ENCODE peak calls at places on chromosomes 16 and 17, in seven cellular contexts. B is GM20000, L is lung, D is Peyer's patch, S is epithelial cell of esophagus, F is AG10803, Z is tibial artery. A is an unnamed sample.

GRCh38 chr16:84266451-84266850 is 26.6 kb upstream of the KCNG4 start:
- DNase-seq in Z (no peak), S (peak), D (no peak), L (peak), B (peak), F (peak), A (peak)

GRCh38 chr17:45907720-45908395 is 13.5 kb downstream of the MAPT start:
- DNase-seq in L (no peak), D (no peak), F (no peak), S (no peak), Z (no peak), B (no peak), A (no peak)

GRCh38 chr17:55641559-55642160 is 81.0 kb downstream of the TMEM100 start:
- DNase-seq in D (no peak), B (peak), Z (peak), S (peak), F (peak), L (peak), A (peak)

GRCh38 chr17:37844158-37844976 is 79.8 kb upstream of the TBC1D3K start:
- DNase-seq in S (peak), Z (peak), F (peak), B (peak), D (peak), L (peak), A (no peak)

GRCh38 chr16:84448444-84448843 is 56.0 kb downstream of the MEAK7 start:
- DNase-seq in S (no peak), F (no peak), Z (no peak), L (no peak), D (peak), B (no peak), A (no peak)

GRCh38 chr17:50018909-50019308 is 23.9 kb upstream of the DLX3 start:
- DNase-seq in Z (no peak), L (no peak), S (peak), B (no peak), F (peak), D (no peak), A (no peak)

GRCh38 chr16:89150090-89150835 is 21.3 kb upstream of the CDH15 start:
- DNase-seq in L (no peak), S (peak), D (peak), Z (no peak), F (no peak), B (no peak), A (no peak)

GRCh38 chr17:71024172-71024571 is 854.8 kb downstream of the KCNJ2 start:
- DNase-seq in F (no peak), B (no peak), S (no peak), L (no peak), Z (no peak), D (no peak), A (no peak)

GRCh38 chr17:35166526-35166925 is 18.9 kb downstream of the UNC45B start:
- DNase-seq in Z (no peak), F (no peak), S (no peak), D (no peak), L (no peak), B (no peak), A (no peak)

GRCh38 chr17:40564195-40564882 is 933 bp downstream of the CCR7 start:
- DNase-seq in Z (no peak), B (no peak), L (no peak), S (no peak), D (peak), F (no peak), A (no peak)

GRCh38 chr16:81846105-81846504 is 67.0 kb downstream of the PLCG2 start:
- DNase-seq in D (no peak), S (peak), Z (no peak), B (no peak), L (no peak), F (no peak), A (no peak)

GRCh38 chr16:89510526-89510925 is 2.3 kb downstream of the SPG7 start:
- DNase-seq in L (no peak), F (no peak), B (no peak), D (no peak), Z (no peak), S (no peak), A (no peak)

GRCh38 chr16:70418274-70418992 is 20.5 kb downstream of the ST3GAL2 start:
- DNase-seq in S (no peak), L (no peak), Z (no peak), B (no peak), F (no peak), D (no peak), A (no peak)

GRCh38 chr17:9817086-9817485 is 4.8 kb downstream of the GSG1L2 start:
- DNase-seq in S (peak), B (no peak), D (no peak), Z (no peak), L (peak), F (peak), A (peak)

GRCh38 chr16:19884021-19884485 is 595 bp downstream of the GPRC5B start:
- DNase-seq in B (no peak), L (no peak), S (no peak), D (no peak), F (no peak), Z (no peak), A (no peak)

GRCh38 chr16:67676939-67677338 is 10.3 kb downstream of the C16orf86 start:
- DNase-seq in D (no peak), Z (no peak), L (no peak), B (no peak), S (no peak), F (no peak), A (no peak)

GRCh38 chr16:52554334-52554733 is 7.4 kb upstream of the TOX3 start:
- DNase-seq in D (no peak), F (no peak), B (no peak), S (no peak), Z (no peak), L (no peak), A (no peak)

GRCh38 chr17:6986676-6987075 is 9.2 kb upstream of the ALOX12 start:
- DNase-seq in Z (no peak), D (no peak), F (no peak), L (no peak), B (no peak), S (no peak), A (no peak)

GRCh38 chr16:80656161-80656560 is 115.4 kb downstream of the DYNLRB2 start:
- DNase-seq in B (no peak), F (no peak), D (no peak), S (no peak), L (no peak), Z (no peak), A (no peak)

GRCh38 chr17:39209317-39210092 is 9.4 kb downstream of the RPL19 start:
- DNase-seq in D (no peak), Z (peak), F (peak), L (peak), B (peak), S (peak), A (peak)

GRCh38 chr17:36550491-36551417 is 6.0 kb downstream of the GGNBP2 start:
- DNase-seq in Z (no peak), S (no peak), B (peak), F (no peak), D (no peak), L (no peak), A (no peak)

GRCh38 chr16:87371261-87371866 is 12.2 kb downstream of the FBXO31 start:
- DNase-seq in F (no peak), S (no peak), Z (no peak), B (no peak), L (no peak), D (no peak), A (no peak)

DNA sequence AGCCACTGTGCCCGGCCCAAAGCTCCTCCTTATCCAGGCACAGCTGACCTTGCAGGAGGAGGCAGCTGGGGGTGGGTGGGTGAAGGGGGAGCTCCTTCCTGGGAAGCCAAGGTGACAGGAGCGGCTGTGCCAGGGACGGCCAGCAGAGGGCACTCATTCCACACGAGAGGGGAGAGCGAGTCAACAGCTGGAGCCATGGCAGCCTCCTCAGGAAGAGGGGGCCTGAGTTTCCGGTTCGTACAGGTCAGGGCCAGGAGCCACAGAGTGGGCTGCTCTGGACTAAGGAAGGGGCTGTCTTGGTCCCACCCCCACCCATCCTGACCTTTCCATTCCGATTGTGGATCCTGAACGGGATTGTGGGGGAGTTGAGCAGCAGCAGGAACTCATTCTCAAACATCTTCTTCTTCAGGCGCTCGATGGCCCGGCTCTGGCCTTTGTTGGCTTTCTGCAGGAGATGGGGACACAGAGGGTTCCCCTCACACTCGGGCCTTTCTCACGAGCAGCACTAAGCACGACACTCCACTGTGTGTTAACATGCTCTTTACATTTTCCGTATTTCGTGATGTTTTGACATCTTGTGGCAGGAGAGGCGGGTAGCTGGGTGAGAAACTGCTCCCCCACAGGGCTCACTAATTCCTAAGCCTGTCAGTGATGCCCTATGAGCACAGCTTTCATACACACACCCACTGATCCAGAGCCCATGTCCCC is 61.6 kb downstream of the TIMM22 start:
- DNase-seq in F (peak), L (peak), D (peak), S (peak), Z (no peak), B (no peak), A (no peak)
- TF ChIP-seq CTCF in F (peak), L (peak), D (peak), S (peak), Z (peak), B (peak), A (peak)

GRCh38 chr16:11586856-11587642 is at the start of gene LITAF:
- DNase-seq in D (peak), Z (peak), F (peak), B (peak), S (peak), L (peak), A (no peak)
- TF ChIP-seq CTCF in D (no peak), Z (peak), F (no peak), B (no peak), S (no peak), L (no peak), A (no peak)

GRCh38 chr17:29113334-29113733 is 66.9 kb downstream of the MYO18A start:
- DNase-seq in Z (no peak), D (no peak), B (no peak), S (no peak), L (no peak), F (no peak), A (no peak)

GRCh38 chr17:29114141-29114540 is 66.1 kb downstream of the MYO18A start:
- DNase-seq in F (no peak), L (no peak), B (no peak), D (no peak), S (no peak), Z (no peak), A (no peak)

GRCh38 chr17:29112780-29113295 is 67.4 kb downstream of the MYO18A start:
- DNase-seq in F (peak), S (no peak), L (no peak), D (no peak), Z (peak), B (no peak), A (no peak)

GRCh38 chr17:29110372-29110757 is 67.4 kb downstream of the PIPOX start:
- DNase-seq in D (no peak), L (no peak), Z (no peak), S (no peak), F (no peak), B (no peak), A (no peak)

GRCh38 chr17:29111816-29112499 is 68.2 kb downstream of the MYO18A start:
- DNase-seq in S (peak), D (peak), B (peak), F (peak), Z (peak), L (peak), A (peak)
- TF ChIP-seq CTCF in S (peak), D (peak), B (peak), F (peak), Z (peak), L (peak), A (peak)

GRCh38 chr16:55657616-55658015 is 1.8 kb downstream of the SLC6A2 start:
- DNase-seq in F (no peak), L (no peak), Z (no peak), B (no peak), D (no peak), S (no peak), A (no peak)

GRCh38 chr16:55656695-55657092 is 906 bp downstream of the SLC6A2 start:
- DNase-seq in D (no peak), L (no peak), F (no peak), S (peak), B (no peak), Z (no peak), A (no peak)

GRCh38 chr16:55655381-55655708 is 443 bp upstream of the SLC6A2 start:
- DNase-seq in L (no peak), F (no peak), B (no peak), Z (no peak), D (no peak), S (no peak), A (no peak)

GRCh38 chr16:55653106-55653505 is 2.7 kb upstream of the SLC6A2 start:
- DNase-seq in Z (no peak), S (no peak), B (no peak), L (no peak), F (no peak), D (no peak), A (no peak)

DNA sequence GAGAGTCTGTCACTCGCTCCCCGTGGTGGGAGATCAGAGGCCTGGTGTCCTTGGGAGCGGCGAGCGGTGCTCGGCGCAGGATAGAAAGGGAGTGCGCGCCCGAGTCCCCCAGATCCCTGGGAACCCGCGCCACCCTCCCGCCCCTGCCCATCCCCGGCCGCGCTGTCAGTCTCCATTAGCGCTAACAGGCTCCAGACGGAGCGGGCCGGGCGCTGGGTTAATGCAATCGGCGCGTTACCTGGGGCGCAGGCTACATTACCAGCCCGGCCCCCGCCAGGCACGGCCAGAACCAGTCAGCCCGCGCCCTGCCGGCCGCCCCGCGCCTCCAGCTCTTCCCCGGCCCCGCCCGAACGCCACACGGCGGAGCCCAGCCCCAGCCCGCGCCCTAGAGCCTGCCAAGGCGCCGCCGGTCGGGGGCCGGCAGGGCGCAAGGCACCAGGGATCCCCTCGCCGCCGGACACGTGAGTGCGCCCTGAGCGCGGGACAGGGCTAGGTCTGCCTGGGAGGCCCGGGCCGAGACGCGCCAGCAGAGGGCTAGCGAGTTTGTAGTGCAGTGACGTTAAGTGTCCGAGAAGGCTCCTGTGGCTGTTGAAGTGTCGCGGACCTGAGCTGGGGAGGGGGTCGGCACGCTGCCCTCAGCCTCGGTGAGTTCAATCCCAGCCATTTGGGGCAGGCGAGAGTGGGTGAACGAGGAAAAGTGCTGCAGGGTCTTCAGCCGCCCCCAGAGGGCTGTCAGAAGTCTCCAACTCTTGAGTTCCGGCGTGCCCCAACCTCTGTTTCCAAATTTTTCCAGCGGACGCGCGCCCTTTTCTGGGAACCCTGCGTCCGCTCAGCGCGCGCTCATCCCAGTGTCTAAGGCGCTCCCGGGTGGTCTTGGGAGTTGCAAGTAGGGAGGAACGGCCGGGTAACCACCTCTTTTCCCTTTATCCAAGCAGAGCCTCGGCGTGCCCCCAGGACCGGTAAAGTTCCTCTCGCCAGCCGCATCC is at the start of gene SLC6A2:
- DNase-seq in Z (no peak), D (no peak), L (no peak), B (no peak), S (peak), F (no peak), A (no peak)
- TF ChIP-seq CTCF in Z (no peak), D (no peak), L (no peak), B (no peak), S (peak), F (no peak), A (peak)

DNA sequence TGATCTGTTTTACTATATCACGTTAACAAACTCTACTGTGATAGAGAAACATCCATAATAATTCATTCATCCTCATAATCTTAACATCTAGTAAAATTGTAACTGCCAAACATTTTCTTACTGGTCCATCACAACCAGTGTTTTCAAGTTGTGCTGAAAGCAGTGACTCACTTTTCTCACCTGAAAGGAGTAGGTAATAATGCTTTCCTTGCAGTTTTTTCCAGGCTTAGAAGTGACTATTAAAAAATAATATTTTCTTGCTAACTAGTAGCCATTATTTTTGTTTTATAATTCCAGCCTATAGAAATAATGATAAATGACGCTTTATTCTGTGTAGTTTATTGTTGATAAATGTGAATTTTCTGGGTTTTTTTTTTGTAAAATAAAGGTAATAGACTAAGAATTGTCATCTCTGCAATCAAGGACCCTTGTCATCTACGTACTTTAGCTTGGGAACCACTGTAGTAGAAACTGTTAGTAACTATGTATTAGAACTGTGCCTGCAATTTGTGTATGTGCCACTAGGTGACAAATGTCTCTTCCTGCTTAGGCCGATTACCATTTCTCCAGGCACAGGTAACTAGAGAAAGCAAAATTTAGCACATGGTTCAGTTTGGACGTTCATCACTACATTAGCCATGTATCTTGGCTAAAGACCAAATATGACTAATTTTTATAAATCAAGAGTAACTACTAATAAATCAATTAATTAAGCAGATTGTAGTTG is 409.4 kb upstream of the ERCC4 start:
- DNase-seq in S (no peak), D (no peak), B (no peak), L (no peak), Z (no peak), F (no peak), A (no peak)
- TF ChIP-seq CTCF in S (peak), D (no peak), B (no peak), L (no peak), Z (no peak), F (no peak), A (peak)

GRCh38 chr17:17425005-17425404 is 51.8 kb upstream of the MED9 start:
- DNase-seq in F (no peak), L (no peak), D (no peak), Z (no peak), S (no peak), B (no peak), A (no peak)
- TF ChIP-seq CTCF in F (no peak), L (no peak), D (no peak), Z (no peak), S (no peak), B (no peak), A (no peak)

GRCh38 chr16:27779719-27780161 is 229.8 kb downstream of the KATNIP start:
- DNase-seq in L (peak), D (no peak), F (peak), Z (peak), B (no peak), S (peak), A (no peak)
- TF ChIP-seq CTCF in L (no peak), D (no peak), F (peak), Z (no peak), B (no peak), S (peak), A (peak)

GRCh38 chr17:61578645-61579044 is 12.4 kb downstream of the NACA2 start:
- DNase-seq in F (no peak), Z (no peak), S (no peak), L (no peak), D (no peak), B (no peak), A (no peak)

GRCh38 chr17:61575983-61576382 is 15.0 kb downstream of the NACA2 start:
- DNase-seq in B (no peak), L (no peak), D (no peak), F (no peak), Z (no peak), S (no peak), A (no peak)

GRCh38 chr17:61575352-61575975 is 15.6 kb downstream of the NACA2 start:
- DNase-seq in S (no peak), L (no peak), Z (no peak), B (no peak), D (no peak), F (no peak), A (no peak)

GRCh38 chr17:61571624-61572023 is 19.4 kb downstream of the NACA2 start:
- DNase-seq in F (no peak), D (no peak), B (no peak), S (no peak), Z (no peak), L (no peak), A (no peak)

GRCh38 chr17:61574542-61575351 is 16.3 kb downstream of the NACA2 start:
- DNase-seq in Z (no peak), D (no peak), L (no peak), S (peak), F (peak), B (no peak), A (peak)
- TF ChIP-seq CTCF in Z (no peak), D (peak), L (no peak), S (peak), F (peak), B (no peak), A (peak)

DNA sequence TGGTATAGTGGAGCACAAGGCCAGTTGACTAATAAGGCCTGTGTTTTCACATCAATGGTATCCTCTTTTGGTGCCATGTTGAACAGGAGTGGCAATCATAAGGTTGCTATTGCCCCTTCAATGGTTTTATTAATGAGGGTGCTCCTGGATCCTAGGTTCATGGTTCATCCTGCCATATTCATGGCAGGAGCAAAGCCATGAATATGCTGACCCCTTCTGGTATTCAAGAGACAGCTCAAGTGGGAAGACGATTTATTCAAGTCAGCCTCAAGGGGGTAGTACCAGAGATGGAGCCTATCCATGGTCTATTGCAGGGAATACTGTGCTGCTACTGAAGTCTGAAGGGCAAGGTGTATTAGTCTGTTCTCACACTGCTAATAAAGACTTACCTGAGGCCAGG is 2.6 kb downstream of the ABCA9 start:
- DNase-seq in B (no peak), F (no peak), Z (no peak), D (no peak), L (no peak), S (no peak), A (no peak)
- TF ChIP-seq CTCF in B (no peak), F (no peak), Z (no peak), D (peak), L (no peak), S (no peak), A (no peak)